ENCODE peak calls at places on chromosomes 6 and 20, in nine cellular contexts. M is EL; X is PC-3; L is T-helper 2 cell; V is posterior vena cava; C is HFFc6; G is heart right ventricle; H is stimulated activated CD8-positive, alpha-beta memory T cell treated with anti-CD3 and anti-CD28 coated beads, Interleukin-4, amount 100 ng/mL, for 1 hour; O is WTC11. B is an unnamed sample.

GRCh38 chr6:112469306-112469705 is 122.2 kb downstream of the RFPL4B start:
- DNase-seq in H (no peak), X (no peak), G (no peak), V (no peak), M (peak; percentile 56), O (no peak), C (no peak), L (no peak), B (no peak)

GRCh38 chr6:40232698-40233097 is 298.4 kb upstream of the MOCS1 start:
- DNase-seq in C (no peak), O (no peak), M (no peak), G (no peak), L (no peak), X (no peak), H (no peak), V (no peak), B (no peak)

GRCh38 chr20:25389858-25390537 is 637 bp downstream of the ABHD12 start:
- DNase-seq in O (peak; percentile 51), X (peak; percentile 51), M (peak; percentile 32), C (no peak), L (peak; percentile 2), H (no peak), G (peak; percentile 18), V (peak; percentile 83), B (peak; percentile 79)

GRCh38 chr6:131362070-131362469 is 211.0 kb upstream of the ARG1 start:
- DNase-seq in X (peak; percentile 50), M (peak; percentile 21), G (no peak), C (no peak), H (no peak), O (no peak), V (no peak), L (no peak), B (no peak)

GRCh38 chr20:5863040-5863811 is 87.1 kb downstream of the TRMT6 start:
- DNase-seq in G (no peak), L (no peak), M (peak; percentile 67), V (no peak), H (no peak), O (no peak), X (peak; percentile 72), C (peak; percentile 55), B (no peak)

GRCh38 chr20:18005170-18005989 is 36.6 kb downstream of the MGME1 start:
- DNase-seq in H (no peak), M (no peak), L (no peak), C (no peak), X (no peak), O (peak; percentile 28), G (no peak), V (no peak), B (peak; percentile 95)

GRCh38 chr6:48426636-48427035 is 315.6 kb upstream of the PTCHD4 start:
- DNase-seq in O (no peak), G (no peak), C (peak; percentile 93), L (no peak), X (peak; percentile 40), H (no peak), M (peak; percentile 91), V (no peak), B (no peak)

GRCh38 chr20:55937283-55937682 is 68.0 kb downstream of the CBLN4 start:
- DNase-seq in H (no peak), M (no peak), X (no peak), C (no peak), G (no peak), L (no peak), V (no peak), O (no peak), B (no peak)

GRCh38 chr20:45154183-45154582 is 20.5 kb upstream of the PI3 start:
- DNase-seq in L (no peak), X (no peak), C (peak; percentile 10), O (no peak), H (no peak), G (no peak), V (no peak), M (no peak), B (no peak)